ENCODE peak calls at places on chromosomes 5 and 9, in six cellular contexts. G, K, J, M, D and V are unnamed samples.

GRCh38 chr5:38905516-38905915 is 59.7 kb downstream of the OSMR start:
- DNase-seq in D (no peak), J (no peak), K (no peak), M (peak; percentile 31), G (no peak), V (no peak)

GRCh38 chr9:113963017-113963620 is 87.0 kb downstream of the ZNF618 start:
- DNase-seq in M (peak; percentile 39), J (peak; percentile 21), D (peak; percentile 69), K (no peak), G (peak; percentile 19), V (peak; percentile 66)

GRCh38 chr9:121598167-121599000 is 53.0 kb upstream of the DAB2IP start:
- DNase-seq in M (peak; percentile 91), K (no peak), J (no peak), D (peak; percentile 76), G (no peak), V (peak; percentile 86)

GRCh38 chr9:4297151-4297794 is 2.6 kb downstream of the GLIS3 start:
- DNase-seq in K (no peak), J (peak; percentile 82), G (peak; percentile 70), D (peak; percentile 52), M (peak; percentile 84), V (peak; percentile 28)

GRCh38 chr5:135332519-135333150 is 66.4 kb downstream of the MACROH2A1 start:
- DNase-seq in G (no peak), J (peak; percentile 72), M (peak; percentile 68), D (no peak), K (peak; percentile 48), V (peak; percentile 70)

GRCh38 chr9:91809581-91810285 is 140.3 kb downstream of the ROR2 start:
- DNase-seq in G (no peak), J (no peak), K (no peak), M (peak; percentile 29), D (no peak), V (no peak)

GRCh38 chr9:116059466-116059865 is 94.1 kb upstream of the PAPPA start:
- DNase-seq in G (no peak), K (no peak), D (no peak), J (no peak), M (no peak), V (no peak)

GRCh38 chr9:136807281-136808074 is at the start of gene RABL6:
- DNase-seq in M (peak; percentile 49), D (peak; percentile 77), J (no peak), K (no peak), G (peak; percentile 47), V (peak; percentile 94)

GRCh38 chr9:7165350-7165937 is 407.7 kb downstream of the KDM4C start:
- DNase-seq in M (no peak), D (no peak), J (no peak), K (no peak), G (no peak), V (peak; percentile 49)

GRCh38 chr9:74838351-74838750 is 49.4 kb downstream of the TRPM6 start:
- DNase-seq in J (peak; percentile 4), D (no peak), M (no peak), K (no peak), G (no peak), V (no peak)

GRCh38 chr9:86766912-86767311 is 180.4 kb downstream of the GAS1 start:
- DNase-seq in D (no peak), G (no peak), K (no peak), M (peak; percentile 73), J (peak; percentile 53), V (peak; percentile 20)

GRCh38 chr9:696332-697090 is 145.0 kb upstream of the DMRT1 start:
- DNase-seq in K (no peak), M (peak; percentile 70), D (no peak), J (peak; percentile 60), G (no peak), V (no peak)

GRCh38 chr9:118367383-118367782 is 663.2 kb downstream of the TLR4 start:
- DNase-seq in M (no peak), J (no peak), K (no peak), D (no peak), G (no peak), V (no peak)

GRCh38 chr9:114621975-114622609 is 11.0 kb downstream of the TMEM268 start:
- DNase-seq in K (no peak), J (peak; percentile 25), M (peak; percentile 74), D (no peak), G (no peak), V (no peak)